ENCODE peak calls at places on chromosome 4, in six cellular contexts. Y is nephron progenitor cell, K is endothelial cell, W is WTC11, M is heart left ventricle, E is thyroid gland. I is an unnamed sample.

GRCh38 chr4:20487852-20488251 is 212.4 kb upstream of the PACRGL start:
- DNase-seq in E (no peak), M (no peak), W (no peak), K (no peak), Y (no peak), I (no peak)

GRCh38 chr4:173257732-173258717 is 76.1 kb downstream of the HMGB2 start:
- DNase-seq in K (peak; percentile 64), Y (peak; percentile 61), M (peak; percentile 59), W (peak; percentile 77), E (peak; percentile 67), I (peak; percentile 70)

GRCh38 chr4:83208371-83208770 is 76.2 kb downstream of the COQ2 start:
- DNase-seq in Y (no peak), K (no peak), W (no peak), E (no peak), M (no peak), I (no peak)

GRCh38 chr4:73869130-73870055 is at the start of gene CXCL1:
- DNase-seq in Y (peak; percentile 62), E (peak; percentile 23), W (peak; percentile 62), K (peak; percentile 54), M (peak; percentile 59), I (peak; percentile 16)

GRCh38 chr4:95563638-95564337 is 15.0 kb upstream of the UNC5C start:
- DNase-seq in M (no peak), Y (no peak), W (no peak), E (no peak), K (no peak), I (no peak)

GRCh38 chr4:154160925-154161324 is 330.7 kb downstream of the DCHS2 start:
- DNase-seq in M (no peak), E (no peak), Y (no peak), K (no peak), W (no peak), I (no peak)

GRCh38 chr4:158775091-158775651 is 6.3 kb downstream of the FNIP2 start:
- DNase-seq in W (no peak), Y (no peak), E (no peak), M (no peak), K (no peak), I (no peak)

GRCh38 chr4:105637409-105638258 is 70.9 kb downstream of the INTS12 start:
- DNase-seq in W (no peak), E (peak; percentile 98), Y (no peak), M (peak; percentile 84), K (no peak), I (peak; percentile 74)

GRCh38 chr4:153522800-153523089 is 56.6 kb downstream of the TMEM131L start:
- DNase-seq in M (no peak), W (no peak), K (no peak), Y (no peak), E (no peak), I (no peak)

GRCh38 chr4:22463179-22463578 is 52.7 kb downstream of the ADGRA3 start:
- DNase-seq in M (no peak), Y (no peak), E (no peak), W (peak; percentile 33), K (no peak), I (no peak)

GRCh38 chr4:47198791-47199190 is 167.4 kb downstream of the GABRB1 start:
- DNase-seq in Y (no peak), W (no peak), K (no peak), E (no peak), M (no peak), I (no peak)

I was measured in SJCRH30.